ENCODE peak calls at places on chromosomes 12 and 14, in eight cellular contexts. One of them, this sample, is unnamed.

GRCh38 chr14:50363734-50364113 is 33.0 kb downstream of the CDKL1 start:
- DNase-seq in GM23338: no peak
- DNase-seq in upper lobe of right lung: no peak
- DNase-seq in AG04449: no peak
- DNase-seq in cardiac muscle cell: peak
- DNase-seq in left ventricle myocardium inferior: no peak
- DNase-seq in tibial artery: no peak
- DNase-seq in ovary: no peak
- DNase-seq in this sample: no peak

GRCh38 chr12:91990525-91990924 is 155.1 kb downstream of the BTG1 start:
- DNase-seq in GM23338: no peak
- DNase-seq in upper lobe of right lung: no peak
- DNase-seq in AG04449: no peak
- DNase-seq in cardiac muscle cell: no peak
- DNase-seq in left ventricle myocardium inferior: no peak
- DNase-seq in tibial artery: no peak
- DNase-seq in ovary: no peak
- DNase-seq in this sample: no peak

GRCh38 chr14:92668266-92668973 is 80.0 kb downstream of the LGMN start:
- DNase-seq in GM23338: no peak
- DNase-seq in upper lobe of right lung: no peak
- DNase-seq in AG04449: no peak
- DNase-seq in cardiac muscle cell: no peak
- DNase-seq in left ventricle myocardium inferior: no peak
- DNase-seq in tibial artery: no peak
- DNase-seq in ovary: no peak
- DNase-seq in this sample: no peak

GRCh38 chr14:86597279-86597678 is 1067.3 kb downstream of the FLRT2 start:
- DNase-seq in GM23338: no peak
- DNase-seq in upper lobe of right lung: no peak
- DNase-seq in AG04449: no peak
- DNase-seq in cardiac muscle cell: no peak
- DNase-seq in left ventricle myocardium inferior: no peak
- DNase-seq in tibial artery: no peak
- DNase-seq in ovary: no peak
- DNase-seq in this sample: no peak

GRCh38 chr14:30223966-30224365 is 296.3 kb upstream of the PRKD1 start:
- DNase-seq in GM23338: no peak
- DNase-seq in upper lobe of right lung: no peak
- DNase-seq in AG04449: no peak
- DNase-seq in cardiac muscle cell: peak
- DNase-seq in left ventricle myocardium inferior: no peak
- DNase-seq in tibial artery: peak
- DNase-seq in ovary: no peak
- DNase-seq in this sample: peak

GRCh38 chr12:124228050-124228711 is 66.7 kb upstream of the RFLNA start:
- DNase-seq in GM23338: no peak
- DNase-seq in upper lobe of right lung: no peak
- DNase-seq in AG04449: no peak
- DNase-seq in cardiac muscle cell: no peak
- DNase-seq in left ventricle myocardium inferior: no peak
- DNase-seq in tibial artery: no peak
- DNase-seq in ovary: no peak
- DNase-seq in this sample: no peak

GRCh38 chr12:6644903-6645302 is 2.3 kb downstream of the ACRBP start:
- DNase-seq in GM23338: peak
- DNase-seq in upper lobe of right lung: no peak
- DNase-seq in AG04449: no peak
- DNase-seq in cardiac muscle cell: peak
- DNase-seq in left ventricle myocardium inferior: no peak
- DNase-seq in tibial artery: peak
- DNase-seq in ovary: no peak
- DNase-seq in this sample: no peak

GRCh38 chr12:130754234-130755001 is 38.3 kb upstream of the RIMBP2 start:
- DNase-seq in GM23338: no peak
- DNase-seq in upper lobe of right lung: no peak
- DNase-seq in AG04449: no peak
- DNase-seq in cardiac muscle cell: no peak
- DNase-seq in left ventricle myocardium inferior: no peak
- DNase-seq in tibial artery: no peak
- DNase-seq in ovary: no peak
- DNase-seq in this sample: no peak

GRCh38 chr14:95255487-95255886 is 64.2 kb downstream of the CLMN start:
- DNase-seq in GM23338: peak
- DNase-seq in upper lobe of right lung: peak
- DNase-seq in AG04449: no peak
- DNase-seq in cardiac muscle cell: peak
- DNase-seq in left ventricle myocardium inferior: no peak
- DNase-seq in tibial artery: peak
- DNase-seq in ovary: no peak
- DNase-seq in this sample: peak

GRCh38 chr14:77862154-77862783 is 62.4 kb downstream of the ADCK1 start:
- DNase-seq in GM23338: peak
- DNase-seq in upper lobe of right lung: peak
- DNase-seq in AG04449: no peak
- DNase-seq in cardiac muscle cell: peak
- DNase-seq in left ventricle myocardium inferior: peak
- DNase-seq in tibial artery: peak
- DNase-seq in ovary: peak
- DNase-seq in this sample: peak

GRCh38 chr12:91986084-91986483 is 159.6 kb downstream of the BTG1 start:
- DNase-seq in GM23338: peak
- DNase-seq in upper lobe of right lung: no peak
- DNase-seq in AG04449: no peak
- DNase-seq in cardiac muscle cell: no peak
- DNase-seq in left ventricle myocardium inferior: no peak
- DNase-seq in tibial artery: no peak
- DNase-seq in ovary: no peak
- DNase-seq in this sample: no peak

GRCh38 chr14:101045511-101045910 is 142.0 kb upstream of the RTL1 start:
- DNase-seq in GM23338: no peak
- DNase-seq in upper lobe of right lung: no peak
- DNase-seq in AG04449: no peak
- DNase-seq in cardiac muscle cell: no peak
- DNase-seq in left ventricle myocardium inferior: no peak
- DNase-seq in tibial artery: no peak
- DNase-seq in ovary: no peak
- DNase-seq in this sample: no peak

GRCh38 chr14:94376976-94377865 is 11.2 kb downstream of the SERPINA1 start:
- DNase-seq in GM23338: no peak
- DNase-seq in upper lobe of right lung: no peak
- DNase-seq in AG04449: no peak
- DNase-seq in cardiac muscle cell: no peak
- DNase-seq in left ventricle myocardium inferior: no peak
- DNase-seq in tibial artery: peak
- DNase-seq in ovary: no peak
- DNase-seq in this sample: no peak

GRCh38 chr12:116727902-116728301 is 10.0 kb downstream of the SPRING1 start:
- DNase-seq in GM23338: no peak
- DNase-seq in upper lobe of right lung: no peak
- DNase-seq in AG04449: no peak
- DNase-seq in cardiac muscle cell: no peak
- DNase-seq in left ventricle myocardium inferior: no peak
- DNase-seq in tibial artery: no peak
- DNase-seq in ovary: no peak
- DNase-seq in this sample: no peak

DNA sequence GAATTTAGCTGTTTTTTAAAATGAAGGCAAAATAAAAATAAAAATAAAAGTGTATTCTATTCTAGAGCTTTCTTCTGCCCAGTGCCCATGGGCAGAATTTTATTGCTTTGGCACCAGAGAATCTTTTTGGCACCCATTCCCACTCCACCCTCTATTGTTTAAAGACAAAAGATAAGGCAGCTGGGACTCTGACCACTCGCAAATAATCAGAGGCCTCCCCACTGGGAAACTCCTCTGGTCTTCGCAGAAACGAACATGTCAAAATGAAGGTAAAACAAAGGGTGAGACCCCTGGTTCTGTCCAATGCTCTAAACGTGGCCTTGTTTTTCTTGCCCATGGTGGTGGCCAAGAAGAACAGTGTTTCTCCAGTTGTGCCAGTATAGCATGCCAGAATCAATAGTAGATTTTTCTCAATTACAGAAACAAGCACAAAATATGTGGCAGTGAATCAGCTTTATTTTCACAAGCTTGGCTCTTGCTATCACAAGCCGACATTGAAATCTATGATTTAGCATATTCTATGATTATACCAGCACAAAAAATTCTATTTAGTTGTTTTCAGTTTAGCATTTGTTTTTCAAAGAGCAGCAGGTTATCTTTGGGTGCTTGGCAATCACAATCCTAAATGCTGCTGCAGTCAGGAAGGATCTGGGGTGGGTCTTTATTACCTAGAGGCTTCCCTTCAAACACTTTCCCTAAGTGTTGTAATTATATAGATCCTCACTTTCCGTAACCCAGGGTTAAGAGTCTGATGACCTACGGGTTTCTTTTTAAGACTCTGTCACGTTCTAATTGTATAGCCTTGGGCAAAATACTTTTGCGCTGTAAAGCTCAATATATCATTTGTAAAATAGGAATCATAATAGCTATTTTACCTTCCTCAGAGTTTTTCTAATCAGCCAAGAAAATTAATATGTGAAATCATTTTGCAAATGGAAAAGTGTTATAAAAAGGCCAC is 50.5 kb downstream of the KITLG start:
- DNase-seq in GM23338: no peak
- DNase-seq in upper lobe of right lung: no peak
- DNase-seq in AG04449: no peak
- DNase-seq in cardiac muscle cell: no peak
- DNase-seq in left ventricle myocardium inferior: no peak
- DNase-seq in tibial artery: no peak
- DNase-seq in ovary: no peak
- DNase-seq in this sample: no peak
- H3K4me3 ChIP-seq in GM23338: no peak
- H3K4me3 ChIP-seq in upper lobe of right lung: no peak
- H3K4me3 ChIP-seq in AG04449: no peak
- H3K4me3 ChIP-seq in cardiac muscle cell: no peak
- H3K4me3 ChIP-seq in left ventricle myocardium inferior: peak
- H3K4me3 ChIP-seq in tibial artery: no peak
- H3K4me3 ChIP-seq in ovary: no peak
- H3K4me3 ChIP-seq in this sample: no peak

GRCh38 chr12:666766-667308 is 3.6 kb upstream of the NINJ2 start:
- DNase-seq in GM23338: no peak
- DNase-seq in upper lobe of right lung: no peak
- DNase-seq in AG04449: no peak
- DNase-seq in cardiac muscle cell: no peak
- DNase-seq in left ventricle myocardium inferior: no peak
- DNase-seq in tibial artery: no peak
- DNase-seq in ovary: no peak
- DNase-seq in this sample: no peak
- H3K4me3 ChIP-seq in GM23338: no peak
- H3K4me3 ChIP-seq in upper lobe of right lung: no peak
- H3K4me3 ChIP-seq in AG04449: no peak
- H3K4me3 ChIP-seq in cardiac muscle cell: no peak
- H3K4me3 ChIP-seq in left ventricle myocardium inferior: no peak
- H3K4me3 ChIP-seq in tibial artery: no peak
- H3K4me3 ChIP-seq in ovary: no peak
- H3K4me3 ChIP-seq in this sample: no peak

GRCh38 chr12:24418157-24418556 is 468.7 kb upstream of the SOX5 start:
- DNase-seq in GM23338: no peak
- DNase-seq in upper lobe of right lung: no peak
- DNase-seq in AG04449: no peak
- DNase-seq in cardiac muscle cell: no peak
- DNase-seq in left ventricle myocardium inferior: no peak
- DNase-seq in tibial artery: no peak
- DNase-seq in ovary: no peak
- DNase-seq in this sample: no peak
- H3K4me3 ChIP-seq in GM23338: no peak
- H3K4me3 ChIP-seq in upper lobe of right lung: no peak
- H3K4me3 ChIP-seq in AG04449: no peak
- H3K4me3 ChIP-seq in cardiac muscle cell: no peak
- H3K4me3 ChIP-seq in left ventricle myocardium inferior: no peak
- H3K4me3 ChIP-seq in tibial artery: no peak
- H3K4me3 ChIP-seq in ovary: no peak
- H3K4me3 ChIP-seq in this sample: no peak

DNA sequence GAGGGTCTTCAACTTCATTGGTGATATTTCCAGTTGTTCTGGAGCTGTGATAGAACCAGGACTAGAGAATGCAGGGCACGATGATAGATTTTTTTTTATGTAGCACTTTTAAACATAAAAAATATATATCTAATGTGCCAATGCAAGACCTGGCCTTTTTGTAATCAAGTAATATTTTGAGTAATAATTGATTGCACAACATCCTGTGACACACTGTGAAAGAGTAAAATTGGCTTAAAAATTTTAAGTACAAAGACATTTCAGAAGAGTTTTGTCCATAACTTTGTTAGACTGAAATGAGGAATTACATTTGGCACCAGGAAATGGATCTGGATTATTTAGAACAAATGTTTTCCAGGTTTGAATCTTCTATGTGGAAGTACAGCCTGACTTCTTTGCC is 22.1 kb downstream of the PRKCH start:
- DNase-seq in GM23338: no peak
- DNase-seq in upper lobe of right lung: no peak
- DNase-seq in AG04449: no peak
- DNase-seq in cardiac muscle cell: peak
- DNase-seq in left ventricle myocardium inferior: no peak
- DNase-seq in tibial artery: no peak
- DNase-seq in ovary: no peak
- DNase-seq in this sample: no peak
- H3K4me3 ChIP-seq in GM23338: no peak
- H3K4me3 ChIP-seq in upper lobe of right lung: no peak
- H3K4me3 ChIP-seq in AG04449: no peak
- H3K4me3 ChIP-seq in cardiac muscle cell: no peak
- H3K4me3 ChIP-seq in left ventricle myocardium inferior: no peak
- H3K4me3 ChIP-seq in tibial artery: no peak
- H3K4me3 ChIP-seq in ovary: no peak
- H3K4me3 ChIP-seq in this sample: no peak

GRCh38 chr14:104972301-104973211 is 5.6 kb downstream of the AHNAK2 start:
- DNase-seq in GM23338: no peak
- DNase-seq in upper lobe of right lung: peak
- DNase-seq in AG04449: no peak
- DNase-seq in cardiac muscle cell: no peak
- DNase-seq in left ventricle myocardium inferior: peak
- DNase-seq in tibial artery: peak
- DNase-seq in ovary: peak
- DNase-seq in this sample: peak

GRCh38 chr14:104968541-104969401 is 9.4 kb downstream of the AHNAK2 start:
- DNase-seq in GM23338: no peak
- DNase-seq in upper lobe of right lung: no peak
- DNase-seq in AG04449: no peak
- DNase-seq in cardiac muscle cell: peak
- DNase-seq in left ventricle myocardium inferior: no peak
- DNase-seq in tibial artery: peak
- DNase-seq in ovary: peak
- DNase-seq in this sample: peak

GRCh38 chr14:104969741-104970230 is 8.4 kb downstream of the AHNAK2 start:
- DNase-seq in GM23338: no peak
- DNase-seq in upper lobe of right lung: no peak
- DNase-seq in AG04449: no peak
- DNase-seq in cardiac muscle cell: no peak
- DNase-seq in left ventricle myocardium inferior: no peak
- DNase-seq in tibial artery: no peak
- DNase-seq in ovary: no peak
- DNase-seq in this sample: no peak

GRCh38 chr14:104971447-104972240 is 6.5 kb downstream of the AHNAK2 start:
- DNase-seq in GM23338: no peak
- DNase-seq in upper lobe of right lung: no peak
- DNase-seq in AG04449: no peak
- DNase-seq in cardiac muscle cell: no peak
- DNase-seq in left ventricle myocardium inferior: peak
- DNase-seq in tibial artery: no peak
- DNase-seq in ovary: peak
- DNase-seq in this sample: no peak

GRCh38 chr14:104970231-104971068 is 7.7 kb downstream of the AHNAK2 start:
- DNase-seq in GM23338: peak
- DNase-seq in upper lobe of right lung: no peak
- DNase-seq in AG04449: no peak
- DNase-seq in cardiac muscle cell: peak
- DNase-seq in left ventricle myocardium inferior: peak
- DNase-seq in tibial artery: peak
- DNase-seq in ovary: peak
- DNase-seq in this sample: no peak
- H3K4me3 ChIP-seq in GM23338: no peak
- H3K4me3 ChIP-seq in upper lobe of right lung: peak
- H3K4me3 ChIP-seq in AG04449: peak
- H3K4me3 ChIP-seq in cardiac muscle cell: no peak
- H3K4me3 ChIP-seq in left ventricle myocardium inferior: peak
- H3K4me3 ChIP-seq in tibial artery: peak
- H3K4me3 ChIP-seq in ovary: peak
- H3K4me3 ChIP-seq in this sample: peak

This sample was measured in breast epithelium.